ENCODE peak calls at places on chromosomes 1 and 21, in eight cellular contexts. B, J, P, I, N, E, V and U are unnamed samples.

GRCh38 chr1:106879538-106879937 is 176.9 kb upstream of the PRMT6 start:
- DNase-seq in V (no peak), B (peak), I (no peak), J (no peak), E (no peak), N (no peak), P (no peak), U (no peak)

GRCh38 chr1:204721378-204722041 is 36.0 kb upstream of the LRRN2 start:
- DNase-seq in V (no peak), N (no peak), I (peak), J (no peak), B (no peak), E (no peak), P (no peak), U (no peak)

GRCh38 chr1:222546548-222547259 is 1.2 kb downstream of the HHIPL2 start:
- DNase-seq in I (peak), P (peak), N (no peak), E (no peak), B (peak), J (no peak), V (no peak), U (no peak)

GRCh38 chr1:87113313-87113712 is 198.9 kb downstream of the HS2ST1 start:
- DNase-seq in I (no peak), P (no peak), J (no peak), N (no peak), B (peak), E (no peak), V (no peak), U (no peak)

GRCh38 chr21:27108228-27108627 is 141.3 kb upstream of the ADAMTS5 start:
- DNase-seq in V (no peak), E (no peak), B (peak), J (no peak), I (no peak), N (no peak), P (no peak), U (no peak)

GRCh38 chr1:230081751-230082150 is 14.7 kb downstream of the GALNT2 start:
- DNase-seq in N (no peak), B (no peak), E (no peak), V (no peak), I (no peak), P (no peak), J (no peak), U (no peak)

GRCh38 chr1:171251042-171251740 is 2.9 kb downstream of the FMO1 start:
- DNase-seq in J (no peak), B (peak), I (peak), V (no peak), N (no peak), P (peak), E (no peak), U (no peak)

GRCh38 chr21:44623575-44623974 is 3.3 kb upstream of the KRTAP10-9 start:
- DNase-seq in E (no peak), P (no peak), J (no peak), I (no peak), V (no peak), N (no peak), B (no peak), U (no peak)

GRCh38 chr1:38728176-38728908 is 131.2 kb downstream of the RRAGC start:
- DNase-seq in V (no peak), E (no peak), P (no peak), I (peak), B (peak), N (no peak), J (no peak), U (no peak)

GRCh38 chr21:46061063-46061462 is 36.8 kb upstream of the COL6A2 start:
- DNase-seq in P (no peak), I (no peak), J (no peak), V (no peak), E (no peak), N (no peak), B (no peak), U (no peak)

GRCh38 chr1:218345673-218346390 is 696 bp downstream of the TGFB2 start:
- DNase-seq in B (peak), N (no peak), P (peak), I (peak), J (peak), E (peak), V (no peak), U (no peak)